ENCODE peak calls at places on chromosomes 2 and 18, in four cellular contexts. I is IMR-90; O is T-helper 17 cell; J is stimulated activated CD8-positive, alpha-beta memory T cell treated with anti-CD3 and anti-CD28 coated beads, Interleukin-2, amount 100 ng/mL, for 48 hours. S is an unnamed sample.

GRCh38 chr2:24050041-24050655 is 607 bp downstream of the FKBP1B start:
- DNase-seq in I (no peak), O (no peak), J (no peak), S (peak; percentile 12)

GRCh38 chr2:112529751-112530150 is 12.5 kb upstream of the POLR1B start:
- DNase-seq in I (no peak), O (no peak), J (no peak), S (no peak)

GRCh38 chr18:69838620-69839411 is 108.9 kb downstream of the CD226 start:
- DNase-seq in I (no peak), O (no peak), J (no peak), S (no peak)

GRCh38 chr2:197386242-197386641 is 48.6 kb downstream of the SF3B1 start:
- DNase-seq in I (no peak), O (no peak), J (no peak), S (no peak)

GRCh38 chr2:25517701-25518100 is 155.7 kb downstream of the DTNB start:
- DNase-seq in I (no peak), O (no peak), J (no peak), S (no peak)

GRCh38 chr2:39160982-39161381 is 40.1 kb upstream of the SOS1 start:
- DNase-seq in I (peak; percentile 28), O (no peak), J (no peak), S (no peak)

GRCh38 chr2:120314656-120315366 is 31.1 kb upstream of the INHBB start:
- DNase-seq in I (no peak), O (no peak), J (no peak), S (no peak)

GRCh38 chr2:183078467-183079334 is at the start of gene DUSP19:
- DNase-seq in I (peak; percentile 91), O (peak; percentile 69), J (peak; percentile 42), S (peak; percentile 89)

GRCh38 chr2:45121236-45121927 is 112.1 kb upstream of the SIX2 start:
- DNase-seq in I (no peak), O (no peak), J (no peak), S (no peak)

GRCh38 chr2:168119519-168120141 is 127.8 kb downstream of the STK39 start:
- DNase-seq in I (peak; percentile 76), O (no peak), J (no peak), S (no peak)

GRCh38 chr18:63067939-63068338 is 251.6 kb downstream of the BCL2 start:
- DNase-seq in I (no peak), O (no peak), J (no peak), S (no peak)

GRCh38 chr2:144466637-144467036 is 53.3 kb downstream of the ZEB2 start:
- DNase-seq in I (no peak), O (no peak), J (no peak), S (no peak)

GRCh38 chr18:10010611-10011015 is 96.8 kb downstream of the VAPA start:
- DNase-seq in I (peak; percentile 92), O (no peak), J (no peak), S (no peak)

GRCh38 chr2:180663016-180663471 is 317.4 kb upstream of the UBE2E3 start:
- DNase-seq in I (no peak), O (no peak), J (no peak), S (no peak)

GRCh38 chr2:162379719-162380580 is 36.0 kb downstream of the GCA start:
- DNase-seq in I (no peak), O (no peak), J (no peak), S (no peak)

GRCh38 chr2:183359867-183360266 is 235.6 kb downstream of the NUP35 start:
- DNase-seq in I (no peak), O (no peak), J (no peak), S (no peak)

GRCh38 chr2:158178646-158179045 is 77.0 kb downstream of the UPP2 start:
- DNase-seq in I (no peak), O (no peak), J (no peak), S (no peak)

GRCh38 chr18:159037-159652 is 788 bp downstream of the USP14 start:
- DNase-seq in I (peak; percentile 18), O (no peak), J (no peak), S (no peak)

GRCh38 chr2:100821255-100821912 is 1.4 kb downstream of the NPAS2 start:
- DNase-seq in I (no peak), O (no peak), J (no peak), S (no peak)

S was measured in stimulated activated effector memory CD8-positive, alpha-beta T cell treated with anti-CD3 and anti-CD28 coated beads, Interleukin-12 subunit alpha, Interleukin-12 subunit beta, amount 100 ng/mL, for 72 hours.